ENCODE peak calls at places on chromosomes 16 and 17, in five cellular contexts. Y is IMR-90, R is trophoblast cell, P is H1, S is H9. Z is an unnamed sample.

GRCh38 chr17:39608142-39608541 is 422 bp upstream of the NEUROD2 start:
- DNase-seq in R (no peak), P (peak), S (peak), Y (no peak), Z (no peak)

GRCh38 chr17:69525920-69526841 is 111.7 kb downstream of the MAP2K6 start:
- DNase-seq in R (peak), Y (peak), S (peak), P (peak), Z (peak)

GRCh38 chr16:81810894-81811538 is 31.9 kb downstream of the PLCG2 start:
- DNase-seq in Y (no peak), P (no peak), S (no peak), R (no peak), Z (no peak)

GRCh38 chr17:4276514-4276913 is 12.7 kb upstream of the ANKFY1 start:
- DNase-seq in S (no peak), P (no peak), Y (no peak), R (no peak), Z (no peak)

GRCh38 chr17:82315703-82316358 is 1.6 kb downstream of the CD7 start:
- DNase-seq in P (no peak), S (no peak), R (peak), Y (no peak), Z (peak)

GRCh38 chr16:74745926-74746325 is 28.7 kb downstream of the FA2H start:
- DNase-seq in Y (no peak), R (no peak), P (no peak), S (no peak), Z (no peak)

GRCh38 chr17:32161506-32162365 is 19.4 kb downstream of the RHOT1 start:
- DNase-seq in R (no peak), Y (peak), P (no peak), S (no peak), Z (no peak)

GRCh38 chr16:2181952-2182351 is 14.5 kb downstream of the CASKIN1 start:
- DNase-seq in R (no peak), Y (no peak), S (no peak), P (no peak), Z (no peak)

GRCh38 chr16:68319185-68319908 is 8.5 kb downstream of the PRMT7 start:
- DNase-seq in S (no peak), R (no peak), P (no peak), Y (peak), Z (peak)

GRCh38 chr17:48528153-48528912 is 2.5 kb downstream of the HOXB1 start:
- DNase-seq in R (no peak), Y (no peak), P (no peak), S (peak), Z (no peak)

GRCh38 chr16:19583665-19584300 is 28.3 kb downstream of the VPS35L start:
- DNase-seq in S (no peak), P (no peak), R (peak), Y (peak), Z (peak)

GRCh38 chr16:47716571-47716970 is 255.4 kb downstream of the PHKB start:
- DNase-seq in P (no peak), S (no peak), Y (no peak), R (peak), Z (peak)

GRCh38 chr16:85608515-85608885 is 4.6 kb upstream of the GSE1 start:
- DNase-seq in R (peak), P (no peak), S (no peak), Y (no peak), Z (no peak)

GRCh38 chr16:67278773-67279295 is 498 bp upstream of the PLEKHG4 start:
- DNase-seq in R (no peak), Y (no peak), P (peak), S (peak), Z (peak)

GRCh38 chr17:79572136-79572915 is 38.5 kb downstream of the RBFOX3 start:
- DNase-seq in P (no peak), S (no peak), R (no peak), Y (no peak), Z (peak)

GRCh38 chr16:11572301-11572995 is 14.3 kb downstream of the LITAF start:
- DNase-seq in R (no peak), S (no peak), Y (no peak), P (no peak), Z (no peak)

DNA sequence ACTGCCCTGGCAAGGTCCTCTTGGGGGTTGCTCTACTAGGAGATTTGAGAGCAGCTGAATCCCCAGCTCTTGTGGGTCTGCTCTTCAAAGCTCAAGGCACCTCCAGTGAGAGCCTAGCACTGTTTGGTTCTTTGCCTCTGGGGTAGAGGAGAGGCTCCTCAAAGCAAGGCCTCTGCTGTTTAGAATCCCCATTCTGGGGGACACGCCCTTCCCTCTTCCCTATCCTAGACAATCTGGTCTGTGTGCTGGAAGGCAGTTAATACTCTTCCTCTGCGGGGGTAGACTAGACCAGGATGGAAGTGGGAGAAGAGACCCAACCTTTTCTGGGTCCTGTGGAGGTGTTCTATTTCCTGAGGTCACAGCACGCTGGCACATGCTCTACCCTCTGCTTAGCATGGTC is 7.7 kb downstream of the ERAL1 start:
- DNase-seq in P (no peak), S (no peak), Y (no peak), R (no peak), Z (no peak)
- H3K27ac ChIP-seq in P (no peak), S (no peak), Y (no peak), R (no peak), Z (no peak)

GRCh38 chr16:22205577-22206012 is 483 bp upstream of the EEF2K start:
- DNase-seq in Y (no peak), S (no peak), R (peak), P (no peak), Z (no peak)

GRCh38 chr16:22207715-22208360 is 1.8 kb downstream of the EEF2K start:
- DNase-seq in R (no peak), Y (no peak), S (no peak), P (no peak), Z (no peak)

GRCh38 chr16:22206013-22206846 is at the start of gene EEF2K:
- DNase-seq in P (peak), S (peak), R (peak), Y (peak), Z (peak)

GRCh38 chr16:22204091-22204655 is 1.9 kb upstream of the EEF2K start:
- DNase-seq in R (no peak), S (no peak), Y (no peak), P (no peak), Z (no peak)

DNA sequence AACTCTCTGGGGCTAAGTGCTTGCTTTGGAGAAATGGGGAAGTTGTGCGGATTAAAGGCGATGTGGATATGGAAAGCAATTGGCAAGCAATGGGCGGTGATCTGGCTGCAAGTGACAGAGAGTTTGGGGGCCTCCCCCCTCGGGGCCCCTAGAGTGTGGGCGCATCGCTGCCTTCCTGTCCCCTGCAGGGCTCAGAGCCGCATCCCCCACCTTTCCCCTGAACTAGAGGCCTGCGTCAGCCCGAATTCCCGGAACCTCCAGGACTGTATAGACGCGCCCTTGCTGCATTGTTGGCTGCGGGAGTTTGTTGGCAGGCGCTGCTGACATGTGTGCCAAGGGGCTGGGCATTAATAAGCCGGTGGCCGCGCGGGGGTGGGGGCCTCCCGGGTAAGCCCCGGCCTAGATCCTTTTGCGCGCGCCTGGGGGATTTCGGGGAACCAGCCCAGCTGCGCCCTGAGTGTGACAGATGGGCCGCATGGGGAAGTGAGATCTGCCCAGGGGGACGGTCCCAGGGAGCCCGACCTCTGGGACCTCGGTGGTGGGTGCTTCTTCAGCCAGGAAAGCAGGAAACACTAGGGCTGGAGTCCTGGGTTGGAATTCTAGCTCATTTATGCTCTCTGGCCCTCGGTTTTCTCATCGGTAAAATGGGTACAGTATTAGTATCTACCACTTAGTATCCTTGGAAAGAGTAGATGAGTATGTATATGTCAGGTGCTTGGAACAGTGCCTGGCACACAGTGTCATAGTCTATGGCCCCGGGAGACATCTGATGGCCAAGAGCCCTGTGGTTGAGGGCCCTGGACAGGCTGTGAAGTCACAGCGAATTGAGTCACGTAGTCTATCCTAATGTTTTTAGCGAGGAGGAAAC is 1.0 kb downstream of the EEF2K start:
- DNase-seq in P (peak), S (peak), R (peak), Y (peak), Z (no peak)
- H4K8ac ChIP-seq in P (peak), S (no peak), R (peak), Y (no peak), Z (no peak)

GRCh38 chr17:41717408-41718286 is 5.5 kb downstream of the GAST start:
- DNase-seq in S (no peak), R (peak), Y (peak), P (no peak), Z (no peak)
- H3K27ac ChIP-seq in S (no peak), R (peak), Y (no peak), P (no peak), Z (no peak)

GRCh38 chr16:55051571-55051970 is 120.9 kb downstream of the IRX5 start:
- DNase-seq in R (no peak), Y (no peak), S (peak), P (no peak), Z (no peak)
- H4K8ac ChIP-seq in R (no peak), Y (no peak), S (no peak), P (no peak), Z (no peak)

DNA sequence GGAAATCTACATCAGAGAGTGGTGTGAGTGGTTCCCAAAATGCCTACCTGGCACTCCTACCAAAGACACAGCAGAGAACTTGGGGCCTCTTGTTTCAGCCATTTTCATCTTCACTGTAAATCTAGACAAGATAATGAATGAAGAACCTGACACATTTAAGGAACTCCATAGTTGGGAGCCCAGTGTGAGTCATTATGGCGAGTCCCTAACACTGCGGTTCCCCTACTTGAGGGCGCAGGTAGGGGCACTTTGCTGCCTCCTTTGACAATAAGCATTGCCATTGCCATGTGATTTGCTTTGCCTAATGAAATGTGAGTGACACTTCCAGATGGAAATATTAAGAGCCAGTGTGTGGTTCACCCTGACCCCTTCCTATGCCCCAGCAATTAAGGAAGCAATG is 517.6 kb downstream of the MAF start:
- DNase-seq in S (no peak), Y (no peak), P (no peak), R (no peak), Z (no peak)
- H3K27ac ChIP-seq in S (no peak), Y (no peak), P (no peak), R (no peak), Z (no peak)

GRCh38 chr17:9646556-9646905 is 1.2 kb downstream of the USP43 start:
- DNase-seq in S (no peak), Y (no peak), R (peak), P (no peak), Z (peak)

GRCh38 chr17:9647014-9647413 is 1.7 kb downstream of the USP43 start:
- DNase-seq in P (no peak), Y (no peak), S (peak), R (peak), Z (peak)

GRCh38 chr17:9643611-9644010 is 1.7 kb upstream of the USP43 start:
- DNase-seq in R (peak), S (no peak), P (no peak), Y (no peak), Z (no peak)

GRCh38 chr17:9644910-9645751 is at the start of gene USP43:
- DNase-seq in R (peak), S (peak), Y (no peak), P (peak), Z (peak)

GRCh38 chr17:9645858-9646555 is 690 bp downstream of the USP43 start:
- DNase-seq in P (peak), R (peak), Y (no peak), S (peak), Z (peak)
- H4K8ac ChIP-seq in P (peak), R (peak), Y (no peak), S (no peak), Z (no peak)

DNA sequence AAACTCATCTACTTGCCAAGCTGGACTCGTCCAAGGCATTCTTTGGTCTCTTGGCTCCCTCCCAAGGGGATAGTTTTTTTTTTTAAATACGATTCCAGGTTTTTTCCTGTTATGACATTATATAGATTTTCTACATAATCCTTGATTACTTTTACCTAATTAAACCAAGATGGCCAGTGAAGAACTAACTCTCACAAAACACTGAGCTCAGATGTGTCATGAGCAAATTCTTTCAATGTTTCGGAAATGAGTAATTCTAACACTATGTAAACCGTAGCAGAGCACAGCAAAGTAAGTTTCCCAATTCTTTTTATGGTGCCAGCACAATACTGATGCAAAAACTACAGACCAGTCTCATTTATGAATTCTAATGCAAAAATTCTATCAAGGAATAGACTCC is 1.8 kb downstream of the ZNF23 start:
- DNase-seq in Y (peak), S (no peak), R (peak), P (no peak), Z (no peak)
- H3K27ac ChIP-seq in Y (peak), S (no peak), R (no peak), P (no peak), Z (no peak)

GRCh38 chr17:68248199-68248825 is 469 bp downstream of the AMZ2 start:
- DNase-seq in Y (peak), S (no peak), P (no peak), R (peak), Z (no peak)
- H4K8ac ChIP-seq in Y (peak), S (no peak), P (peak), R (peak), Z (no peak)